ENCODE peak calls at places on chromosomes 13 and 19, in eight cellular contexts. I is choroid plexus epithelial cell; Q is GM23338; Y is CD8-positive, alpha-beta memory T cell; P is spleen; J is lower leg skin; G is GM23248; W is cardiac fibroblast. C is an unnamed sample.

GRCh38 chr19:1102407-1103106 is 1.2 kb upstream of the GPX4 start:
- DNase-seq in W (peak; percentile 99), P (no peak), G (peak; percentile 98), Y (no peak), I (peak; percentile 99), J (no peak), Q (no peak), C (no peak)

GRCh38 chr13:51451467-51452390 is 1.1 kb downstream of the INTS6 start:
- DNase-seq in G (peak; percentile 83), W (peak; percentile 83), Q (peak; percentile 92), I (peak; percentile 80), J (peak; percentile 95), Y (peak; percentile 88), P (peak; percentile 96), C (peak; percentile 67)

GRCh38 chr19:52214241-52214640 is 24.4 kb downstream of the PPP2R1A start:
- DNase-seq in W (no peak), J (no peak), P (no peak), G (no peak), Y (no peak), I (no peak), Q (no peak), C (no peak)

GRCh38 chr19:33490041-33490451 is 31.5 kb downstream of the PEPD start:
- DNase-seq in Q (no peak), Y (no peak), P (peak; percentile 69), G (no peak), W (no peak), I (no peak), J (peak; percentile 70), C (no peak)

GRCh38 chr19:31641591-31641990 is 292.4 kb upstream of the TSHZ3 start:
- DNase-seq in J (no peak), G (no peak), Q (no peak), I (no peak), P (no peak), Y (no peak), W (no peak), C (no peak)

GRCh38 chr13:90867336-90867683 is 480.2 kb upstream of the MIR17HG start:
- DNase-seq in W (peak; percentile 90), Y (no peak), G (peak; percentile 86), J (peak; percentile 84), Q (peak; percentile 91), P (no peak), I (peak; percentile 90), C (peak; percentile 38)

GRCh38 chr19:7870571-7871279 is 3.5 kb downstream of the PRR36 start:
- DNase-seq in I (peak; percentile 47), J (no peak), Q (peak; percentile 96), W (peak; percentile 48), Y (peak; percentile 75), G (peak; percentile 55), P (no peak), C (peak; percentile 78)

GRCh38 chr13:21034602-21035190 is 26.7 kb downstream of the LATS2 start:
- DNase-seq in G (peak; percentile 34), Q (peak; percentile 63), P (no peak), Y (no peak), I (peak; percentile 62), W (peak; percentile 72), J (peak; percentile 68), C (no peak)

GRCh38 chr13:36193151-36193855 is 21.1 kb downstream of the SOHLH2 start:
- DNase-seq in J (no peak), W (peak; percentile 39), I (peak; percentile 48), Q (no peak), G (peak; percentile 74), P (no peak), Y (no peak), C (no peak)

GRCh38 chr13:66859078-66859477 is 371.1 kb downstream of the PCDH9 start:
- DNase-seq in I (peak; percentile 2), Q (no peak), G (no peak), W (no peak), J (no peak), P (no peak), Y (no peak), C (peak; percentile 30)

GRCh38 chr13:90622547-90622946 is 724.9 kb upstream of the MIR17HG start:
- DNase-seq in G (peak; percentile 54), J (no peak), Y (no peak), Q (no peak), P (no peak), I (peak; percentile 48), W (peak; percentile 20), C (peak; percentile 10)

GRCh38 chr19:46042252-46042883 is 1.6 kb upstream of the IGFL4 start:
- DNase-seq in Y (no peak), P (no peak), G (no peak), W (no peak), I (no peak), Q (no peak), J (no peak), C (no peak)

GRCh38 chr13:95671597-95671996 is 5.3 kb upstream of the DNAJC3 start:
- DNase-seq in G (no peak), Q (no peak), J (no peak), W (no peak), P (no peak), I (no peak), Y (no peak), C (no peak)

GRCh38 chr13:26977541-26977940 is 194.1 kb downstream of the USP12 start:
- DNase-seq in P (peak; percentile 56), W (peak; percentile 40), J (no peak), I (no peak), G (peak; percentile 50), Y (no peak), Q (no peak), C (no peak)

GRCh38 chr19:11194657-11195056 is 2.7 kb downstream of the KANK2 start:
- DNase-seq in Q (no peak), Y (no peak), P (no peak), W (peak; percentile 43), I (peak; percentile 25), J (no peak), G (no peak), C (no peak)
- H3K4me3 ChIP-seq in Q (no peak overlapping the region), Y (no peak overlapping the region), P (peak overlapping the region; percentile 71), W (peak overlapping the region; percentile 90), I (peak overlapping the region; percentile 52), J (no peak overlapping the region), G (peak overlapping the region; percentile 90), C (no peak overlapping the region)

GRCh38 chr19:10289167-10289835 is 451 bp upstream of the ICAM5 start:
- DNase-seq in P (peak; percentile 87), Q (peak; percentile 93), G (peak; percentile 93), J (peak; percentile 86), Y (peak; percentile 78), I (peak; percentile 67), W (no peak), C (peak; percentile 83)

GRCh38 chr19:10288662-10289166 is 1.0 kb upstream of the ICAM5 start:
- DNase-seq in Y (no peak), J (no peak), G (peak; percentile 80), P (no peak), W (no peak), Q (peak; percentile 83), I (peak; percentile 80), C (peak; percentile 55)

GRCh38 chr19:10284641-10285278 is 2.0 kb upstream of the ICAM4 start:
- DNase-seq in Y (no peak), I (no peak), J (no peak), W (no peak), G (no peak), Q (no peak), P (no peak), C (no peak)

GRCh38 chr19:10285393-10285792 is 1.4 kb upstream of the ICAM4 start:
- DNase-seq in Q (no peak), Y (no peak), I (no peak), J (no peak), W (no peak), P (no peak), G (no peak), C (no peak)

DNA sequence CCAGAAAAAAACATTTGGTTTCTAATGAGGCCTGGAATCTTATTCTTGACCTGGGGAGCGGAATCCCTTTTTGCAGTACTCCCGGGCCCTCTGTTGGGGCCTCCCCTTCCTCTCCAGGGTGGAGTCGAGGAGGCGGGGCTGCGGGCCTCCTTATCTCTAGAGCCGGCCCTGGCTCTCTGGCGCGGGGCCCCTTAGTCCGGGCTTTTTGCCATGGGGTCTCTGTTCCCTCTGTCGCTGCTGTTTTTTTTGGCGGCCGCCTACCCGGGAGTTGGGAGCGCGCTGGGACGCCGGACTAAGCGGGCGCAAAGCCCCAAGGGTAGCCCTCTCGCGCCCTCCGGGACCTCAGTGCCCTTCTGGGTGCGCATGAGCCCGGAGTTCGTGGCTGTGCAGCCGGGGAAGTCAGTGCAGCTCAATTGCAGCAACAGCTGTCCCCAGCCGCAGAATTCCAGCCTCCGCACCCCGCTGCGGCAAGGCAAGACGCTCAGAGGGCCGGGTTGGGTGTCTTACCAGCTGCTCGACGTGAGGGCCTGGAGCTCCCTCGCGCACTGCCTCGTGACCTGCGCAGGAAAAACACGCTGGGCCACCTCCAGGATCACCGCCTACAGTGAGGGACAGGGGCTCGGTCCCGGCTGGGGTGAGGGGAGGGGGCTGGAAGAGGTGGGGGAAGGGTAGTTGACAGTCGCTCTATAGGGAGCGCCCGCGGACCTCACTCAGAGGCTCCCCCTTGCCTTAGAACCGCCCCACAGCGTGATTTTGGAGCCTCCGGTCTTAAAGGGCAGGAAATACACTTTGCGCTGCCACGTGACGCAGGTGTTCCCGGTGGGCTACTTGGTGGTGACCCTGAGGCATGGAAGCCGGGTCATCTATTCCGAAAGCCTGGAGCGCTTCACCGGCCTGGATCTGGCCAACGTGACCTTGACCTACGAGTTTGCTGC is at the start of gene ICAM4:
- DNase-seq in Q (peak; percentile 84), G (peak; percentile 35), I (peak; percentile 92), W (peak; percentile 75), J (peak; percentile 91), P (peak; percentile 88), Y (no peak), C (no peak)
- H3K4me3 ChIP-seq in Q (peak within 1 kb of the TSS; percentile 71), G (no peak within 1 kb of the TSS), I (peak within 1 kb of the TSS; percentile 12), W (peak within 1 kb of the TSS; percentile 11), J (no peak within 1 kb of the TSS), P (peak within 1 kb of the TSS; percentile 26), Y (peak within 1 kb of the TSS; percentile 9), C (peak within 1 kb of the TSS; percentile 30)

GRCh38 chr19:43782311-43782660 is 1.5 kb upstream of the KCNN4 start:
- DNase-seq in J (no peak), W (no peak), G (no peak), P (no peak), Q (no peak), I (no peak), Y (no peak), C (no peak)
- H3K4me3 ChIP-seq in J (no peak overlapping the region), W (no peak overlapping the region), G (no peak overlapping the region), P (no peak overlapping the region), Q (no peak overlapping the region), I (no peak overlapping the region), Y (no peak overlapping the region), C (no peak overlapping the region)

DNA sequence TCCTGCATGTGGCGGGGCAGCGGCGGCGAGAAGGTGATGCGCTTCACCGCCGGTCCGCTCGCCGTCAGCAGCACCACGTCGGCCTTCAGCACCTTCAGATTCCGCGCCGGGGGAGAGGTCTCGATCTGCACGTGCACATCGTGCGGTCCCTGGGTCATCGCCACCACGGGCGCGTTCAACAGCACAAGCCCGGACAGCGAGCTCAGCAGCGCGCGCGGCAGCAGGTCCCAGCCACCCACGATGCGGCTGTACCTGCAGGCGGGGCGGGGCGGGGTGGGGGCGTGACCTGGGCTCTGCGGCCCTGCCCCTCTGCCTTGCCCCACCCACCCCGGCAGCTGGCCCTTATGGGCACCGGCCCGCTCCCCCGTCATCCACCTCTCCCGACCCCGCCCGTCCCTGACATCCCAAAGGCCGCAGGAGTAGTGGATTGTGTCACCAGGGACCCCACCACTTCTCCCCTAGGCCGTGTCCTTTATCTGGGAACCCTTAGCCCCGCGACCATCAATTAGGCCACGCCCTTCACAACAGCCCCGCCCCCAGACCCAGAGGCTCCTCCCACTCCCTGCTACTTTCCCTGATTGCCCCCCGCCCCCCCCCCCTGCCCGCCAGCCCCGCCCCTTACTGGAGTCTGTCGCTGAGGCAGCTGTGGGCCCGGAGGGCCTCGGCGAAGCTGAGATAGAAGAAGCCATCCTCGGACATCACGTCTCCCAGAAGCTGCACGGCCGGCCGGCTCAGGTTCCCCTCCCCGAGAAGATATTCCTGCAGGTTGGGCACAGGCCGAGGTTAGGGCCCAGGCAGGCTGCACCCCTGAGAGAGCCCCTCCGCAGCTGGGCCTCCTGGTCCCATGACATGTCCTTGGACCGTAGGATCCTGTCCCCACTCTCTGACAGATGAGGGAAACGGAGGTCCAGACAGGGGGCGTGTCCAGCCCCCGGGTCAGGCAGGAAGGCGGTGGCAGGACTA is 6.1 kb downstream of the IL4I1 start:
- DNase-seq in Q (peak; percentile 80), G (peak; percentile 31), Y (peak; percentile 71), I (no peak), J (no peak), W (no peak), P (peak; percentile 89), C (peak; percentile 56)
- H3K4me3 ChIP-seq in Q (peak overlapping the region; percentile 53), G (no peak overlapping the region), Y (peak overlapping the region; percentile 59), I (peak overlapping the region; percentile 17), J (no peak overlapping the region), W (peak overlapping the region; percentile 17), P (peak overlapping the region; percentile 46), C (peak overlapping the region; percentile 54)

C was measured in MM.1S.